ENCODE peak calls at places on chromosome 13, in eight cellular contexts. C is mesothelial cell of epicardium; R is NCI-H82; Z is type B pancreatic cell; V is stimulated activated CD8-positive, alpha-beta memory T cell treated with anti-CD3 and anti-CD28 coated beads, Interleukin-4, amount 100 ng/mL, for 4 hours; D is Right ventricle myocardium superior; Y is astrocyte of the cerebellum; K is SHP77. F is an unnamed sample.

GRCh38 chr13:98657506-98658085 is 80.7 kb upstream of the STK24 start:
- DNase-seq in Z (no peak), C (no peak), K (no peak), R (no peak), Y (no peak), V (no peak), D (no peak), F (no peak)

GRCh38 chr13:47832458-47832972 is 168.6 kb downstream of the SUCLA2 start:
- DNase-seq in C (no peak), Z (no peak), V (no peak), R (no peak), D (no peak), K (no peak), Y (no peak), F (no peak)

GRCh38 chr13:26483546-26483945 is 73.9 kb upstream of the WASF3 start:
- DNase-seq in V (no peak), Y (no peak), R (no peak), C (no peak), K (no peak), D (no peak), Z (no peak), F (no peak)

GRCh38 chr13:77918391-77919261 is at the start of gene EDNRB:
- DNase-seq in K (no peak), V (no peak), D (peak), R (peak), Y (peak), Z (no peak), C (no peak), F (no peak)

GRCh38 chr13:42486711-42487198 is 87.2 kb upstream of the TNFSF11 start:
- DNase-seq in Z (no peak), V (no peak), Y (peak), K (no peak), D (no peak), C (no peak), R (no peak), F (no peak)

GRCh38 chr13:47188802-47189201 is 291.9 kb upstream of the HTR2A start:
- DNase-seq in Y (no peak), Z (no peak), R (no peak), D (no peak), K (no peak), C (no peak), V (no peak), F (no peak)

GRCh38 chr13:112835796-112836195 is 133.2 kb upstream of the MCF2L start:
- DNase-seq in K (no peak), V (no peak), C (no peak), D (no peak), Y (no peak), R (no peak), Z (no peak), F (no peak)

GRCh38 chr13:89457977-89458376 is 1786.8 kb downstream of the SLITRK5 start:
- DNase-seq in R (no peak), Z (no peak), K (no peak), C (no peak), Y (peak), D (no peak), V (no peak), F (no peak)

GRCh38 chr13:34914416-34914815 is 27.7 kb upstream of the NBEA start:
- DNase-seq in Z (no peak), D (no peak), V (no peak), Y (no peak), K (no peak), C (no peak), R (no peak), F (no peak)

GRCh38 chr13:94329754-94330551 is 149.5 kb downstream of the DCT start:
- DNase-seq in D (no peak), Z (no peak), Y (peak), K (no peak), C (no peak), V (no peak), R (peak), F (no peak)

GRCh38 chr13:21673592-21674270 is 2.9 kb downstream of the FGF9 start:
- DNase-seq in D (peak), R (peak), Y (no peak), K (peak), C (no peak), Z (no peak), V (peak), F (no peak)

GRCh38 chr13:40439928-40440327 is 226.5 kb downstream of the FOXO1 start:
- DNase-seq in K (no peak), V (no peak), Z (no peak), R (no peak), D (peak), C (no peak), Y (no peak), F (no peak)

GRCh38 chr13:73677041-73677589 is 457.1 kb downstream of the KLF12 start:
- DNase-seq in Y (no peak), R (no peak), Z (no peak), K (peak), C (no peak), D (no peak), V (no peak), F (no peak)